ENCODE peak calls at places on chromosome 16, in five cellular contexts. S is IMR-90, F is GM23248, J is mammary epithelial cell, I is colonic mucosa. W is an unnamed sample.

GRCh38 chr16:68230956-68231355 is 5.0 kb downstream of the ESRP2 start:
- DNase-seq in S (no peak), F (no peak), J (no peak), I (no peak), W (no peak)

GRCh38 chr16:54903047-54903446 is 27.6 kb upstream of the IRX5 start:
- DNase-seq in S (no peak), F (no peak), J (no peak), I (no peak), W (no peak)

GRCh38 chr16:71794018-71794417 is 14.6 kb downstream of the AP1G1 start:
- DNase-seq in S (no peak), F (no peak), J (no peak), I (no peak), W (no peak)

GRCh38 chr16:7532534-7532933 is 199.9 kb downstream of the RBFOX1 start:
- DNase-seq in S (no peak), F (no peak), J (no peak), I (no peak), W (no peak)

GRCh38 chr16:25126820-25127232 is 15.3 kb downstream of the LCMT1 start:
- DNase-seq in S (peak), F (peak), J (peak), I (peak), W (peak)

GRCh38 chr16:1278456-1278855 is 22.6 kb downstream of the TPSD1 start:
- DNase-seq in S (no peak), F (no peak), J (no peak), I (no peak), W (no peak)

GRCh38 chr16:16991711-16992110 is 479.0 kb downstream of the XYLT1 start:
- DNase-seq in S (no peak), F (no peak), J (no peak), I (no peak), W (no peak)

GRCh38 chr16:64459821-64460220 is 662.0 kb downstream of the CDH11 start:
- DNase-seq in S (peak), F (peak), J (no peak), I (no peak), W (no peak)

GRCh38 chr16:29807426-29808218 is 1.3 kb downstream of the MAZ start:
- DNase-seq in S (peak), F (peak), J (peak), I (peak), W (peak)

GRCh38 chr16:3058173-3059030 is 7.0 kb upstream of the IL32 start:
- DNase-seq in S (no peak), F (peak), J (no peak), I (peak), W (peak)

GRCh38 chr16:709651-710499 is 4.3 kb upstream of the FBXL16 start:
- DNase-seq in S (peak), F (peak), J (no peak), I (no peak), W (peak)

GRCh38 chr16:86411878-86412277 is 98.4 kb upstream of the FOXF1 start:
- DNase-seq in S (no peak), F (no peak), J (no peak), I (no peak), W (no peak)

DNA sequence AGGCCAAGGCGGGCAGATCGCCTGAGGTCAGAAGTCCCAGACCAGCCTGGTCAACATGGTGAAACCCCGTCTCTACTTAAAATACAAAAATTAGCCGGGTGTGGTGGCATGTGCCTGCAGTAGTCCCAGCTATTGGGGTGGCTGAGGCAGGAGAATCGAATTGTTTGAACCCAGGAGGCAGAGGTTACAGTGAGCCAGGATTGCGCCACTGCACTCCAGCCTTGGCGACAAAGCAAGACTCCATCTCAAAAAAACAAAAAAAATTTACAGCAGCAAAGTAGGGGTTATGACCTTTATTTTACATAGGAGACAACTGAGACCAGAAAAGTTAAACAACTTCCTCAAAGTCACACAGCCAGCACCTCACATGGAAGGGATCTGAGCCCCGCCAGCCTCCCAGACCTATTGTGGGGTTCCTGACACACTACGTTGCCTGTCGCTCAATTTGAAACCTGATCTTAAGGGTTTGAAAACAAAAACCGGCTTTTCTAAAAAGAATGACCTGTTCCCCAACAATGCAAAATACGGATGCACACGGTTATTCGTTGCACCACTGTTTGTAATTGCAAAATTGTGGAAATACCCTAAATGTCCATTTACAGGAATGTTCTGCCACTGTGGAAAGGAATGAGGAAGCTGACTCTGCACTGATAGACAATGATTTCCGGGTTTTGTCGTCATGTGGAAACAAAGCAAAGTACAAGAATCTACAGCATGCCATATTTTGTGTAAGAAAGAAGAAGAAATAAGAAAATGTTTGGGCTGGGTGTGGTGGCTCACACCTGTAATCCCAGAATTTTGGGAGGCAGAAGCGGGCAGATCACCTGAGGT is 77.2 kb downstream of the CNGB1 start:
- DNase-seq in S (peak), F (peak), J (peak), I (peak), W (no peak)
- H3K9ac ChIP-seq in S (no peak), F (peak), J (no peak), I (no peak), W (no peak)

GRCh38 chr16:66562409-66562808 is 3.8 kb upstream of the CMTM1 start:
- DNase-seq in S (no peak), F (no peak), J (no peak), I (no peak), W (no peak)
- H3K9ac ChIP-seq in S (no peak), F (no peak), J (no peak), I (no peak), W (no peak)

GRCh38 chr16:50247906-50248608 is 18.3 kb upstream of the ADCY7 start:
- DNase-seq in S (no peak), F (no peak), J (no peak), I (no peak), W (peak)
- H3K9ac ChIP-seq in S (no peak), F (no peak), J (no peak), I (no peak), W (no peak)

DNA sequence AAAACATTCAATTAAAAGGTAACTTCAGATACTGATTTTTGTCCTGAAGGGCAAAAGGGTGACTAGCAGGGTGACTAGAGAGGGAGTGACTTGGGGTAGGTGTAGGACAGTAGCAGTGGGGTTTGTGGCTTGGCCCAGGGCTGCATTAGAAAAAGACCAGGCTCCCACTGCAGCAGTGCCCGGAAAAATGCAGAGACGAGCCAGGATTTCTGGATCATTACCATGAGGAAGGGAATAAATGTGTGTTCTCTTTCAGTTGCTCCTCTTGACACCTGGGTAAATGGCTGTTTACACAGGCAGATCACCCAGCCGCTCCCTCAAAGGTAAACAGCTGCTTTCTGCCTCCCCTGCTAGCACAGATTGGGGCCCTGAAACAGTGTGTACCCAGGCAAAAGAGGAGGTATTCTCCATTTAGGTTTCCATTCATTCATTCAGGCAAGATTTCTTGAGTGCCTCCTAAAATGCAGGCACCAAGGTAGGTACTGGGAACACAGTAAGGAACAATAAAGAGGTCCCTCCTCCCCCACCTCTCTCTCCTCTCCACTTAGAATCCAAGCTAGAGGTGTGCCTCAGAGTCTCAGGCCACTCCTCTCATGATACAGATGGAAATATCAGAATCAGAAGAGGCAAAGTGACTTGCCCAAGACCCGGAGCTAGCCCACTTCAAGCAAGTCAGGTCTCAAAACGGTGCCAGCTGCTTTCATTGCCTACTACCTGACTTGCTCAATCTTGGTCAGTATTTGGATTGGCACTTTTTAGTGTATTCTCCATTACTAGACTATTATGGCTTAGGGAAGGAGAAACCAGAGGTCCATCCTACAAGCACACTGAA is 15.2 kb upstream of the TOX3 start:
- DNase-seq in S (no peak), F (no peak), J (no peak), I (peak), W (no peak)
- H3K9ac ChIP-seq in S (no peak), F (no peak), J (no peak), I (peak), W (no peak)

W was measured in Karpas-422.